ENCODE peak calls at places on chromosomes 11 and 22, in six cellular contexts. One of them, this sample, is unnamed.

GRCh38 chr11:35190804-35191348 is 51.9 kb downstream of the CD44 start:
- DNase-seq in PC-3: no peak
- DNase-seq in tibial nerve: no peak
- DNase-seq in uterus: no peak
- DNase-seq in left ventricle myocardium inferior: no peak
- DNase-seq in IMR-90: peak; percentile 92
- DNase-seq in this sample: peak; percentile 47

GRCh38 chr11:87722756-87723599 is 452.3 kb downstream of the RAB38 start:
- DNase-seq in PC-3: peak; percentile 64
- DNase-seq in tibial nerve: no peak
- DNase-seq in uterus: no peak
- DNase-seq in left ventricle myocardium inferior: no peak
- DNase-seq in IMR-90: peak; percentile 2
- DNase-seq in this sample: peak; percentile 65

GRCh38 chr11:118152552-118153471 is at the start of gene SCN4B:
- DNase-seq in PC-3: peak; percentile 62
- DNase-seq in tibial nerve: no peak
- DNase-seq in uterus: peak; percentile 49
- DNase-seq in left ventricle myocardium inferior: peak; percentile 76
- DNase-seq in IMR-90: peak; percentile 20
- DNase-seq in this sample: peak; percentile 78

GRCh38 chr11:77195071-77195705 is 67.1 kb downstream of the MYO7A start:
- DNase-seq in PC-3: no peak
- DNase-seq in tibial nerve: no peak
- DNase-seq in uterus: no peak
- DNase-seq in left ventricle myocardium inferior: no peak
- DNase-seq in IMR-90: no peak
- DNase-seq in this sample: no peak

GRCh38 chr22:25172153-25172552 is 27.5 kb upstream of the CRYBB3 start:
- DNase-seq in PC-3: peak; percentile 34
- DNase-seq in tibial nerve: no peak
- DNase-seq in uterus: no peak
- DNase-seq in left ventricle myocardium inferior: no peak
- DNase-seq in IMR-90: no peak
- DNase-seq in this sample: peak; percentile 43

GRCh38 chr11:92227954-92228935 is 3.6 kb downstream of the FAT3 start:
- DNase-seq in PC-3: no peak
- DNase-seq in tibial nerve: no peak
- DNase-seq in uterus: no peak
- DNase-seq in left ventricle myocardium inferior: no peak
- DNase-seq in IMR-90: no peak
- DNase-seq in this sample: no peak

GRCh38 chr11:125253795-125254525 is 89.4 kb downstream of the PKNOX2 start:
- DNase-seq in PC-3: no peak
- DNase-seq in tibial nerve: no peak
- DNase-seq in uterus: no peak
- DNase-seq in left ventricle myocardium inferior: no peak
- DNase-seq in IMR-90: no peak
- DNase-seq in this sample: no peak

GRCh38 chr22:47335958-47336357 is 573.5 kb downstream of the TBC1D22A start:
- DNase-seq in PC-3: no peak
- DNase-seq in tibial nerve: no peak
- DNase-seq in uterus: no peak
- DNase-seq in left ventricle myocardium inferior: no peak
- DNase-seq in IMR-90: no peak
- DNase-seq in this sample: no peak

GRCh38 chr11:82041764-82042163 is 691.9 kb downstream of the FAM181B start:
- DNase-seq in PC-3: no peak
- DNase-seq in tibial nerve: no peak
- DNase-seq in uterus: no peak
- DNase-seq in left ventricle myocardium inferior: no peak
- DNase-seq in IMR-90: no peak
- DNase-seq in this sample: no peak

GRCh38 chr11:45554230-45554967 is 111.0 kb downstream of the CHST1 start:
- DNase-seq in PC-3: no peak
- DNase-seq in tibial nerve: peak; percentile 16
- DNase-seq in uterus: no peak
- DNase-seq in left ventricle myocardium inferior: peak; percentile 22
- DNase-seq in IMR-90: no peak
- DNase-seq in this sample: no peak

GRCh38 chr22:48262596-48263430 is 1500.4 kb downstream of the TBC1D22A start:
- DNase-seq in PC-3: no peak
- DNase-seq in tibial nerve: no peak
- DNase-seq in uterus: no peak
- DNase-seq in left ventricle myocardium inferior: no peak
- DNase-seq in IMR-90: no peak
- DNase-seq in this sample: no peak

GRCh38 chr11:83948205-83948604 is 662.0 kb upstream of the CCDC90B start:
- DNase-seq in PC-3: no peak
- DNase-seq in tibial nerve: no peak
- DNase-seq in uterus: no peak
- DNase-seq in left ventricle myocardium inferior: no peak
- DNase-seq in IMR-90: no peak
- DNase-seq in this sample: no peak

GRCh38 chr11:44030996-44031395 is 16.8 kb upstream of the ACCSL start:
- DNase-seq in PC-3: no peak
- DNase-seq in tibial nerve: no peak
- DNase-seq in uterus: no peak
- DNase-seq in left ventricle myocardium inferior: no peak
- DNase-seq in IMR-90: no peak
- DNase-seq in this sample: no peak

GRCh38 chr11:44033856-44034255 is 13.9 kb upstream of the ACCSL start:
- DNase-seq in PC-3: no peak
- DNase-seq in tibial nerve: no peak
- DNase-seq in uterus: no peak
- DNase-seq in left ventricle myocardium inferior: no peak
- DNase-seq in IMR-90: no peak
- DNase-seq in this sample: no peak

GRCh38 chr11:44033411-44033850 is 14.3 kb upstream of the ACCSL start:
- DNase-seq in PC-3: no peak
- DNase-seq in tibial nerve: no peak
- DNase-seq in uterus: no peak
- DNase-seq in left ventricle myocardium inferior: no peak
- DNase-seq in IMR-90: no peak
- DNase-seq in this sample: no peak

GRCh38 chr11:44031549-44031948 is 16.2 kb upstream of the ACCSL start:
- DNase-seq in PC-3: no peak
- DNase-seq in tibial nerve: no peak
- DNase-seq in uterus: no peak
- DNase-seq in left ventricle myocardium inferior: no peak
- DNase-seq in IMR-90: no peak
- DNase-seq in this sample: no peak

DNA sequence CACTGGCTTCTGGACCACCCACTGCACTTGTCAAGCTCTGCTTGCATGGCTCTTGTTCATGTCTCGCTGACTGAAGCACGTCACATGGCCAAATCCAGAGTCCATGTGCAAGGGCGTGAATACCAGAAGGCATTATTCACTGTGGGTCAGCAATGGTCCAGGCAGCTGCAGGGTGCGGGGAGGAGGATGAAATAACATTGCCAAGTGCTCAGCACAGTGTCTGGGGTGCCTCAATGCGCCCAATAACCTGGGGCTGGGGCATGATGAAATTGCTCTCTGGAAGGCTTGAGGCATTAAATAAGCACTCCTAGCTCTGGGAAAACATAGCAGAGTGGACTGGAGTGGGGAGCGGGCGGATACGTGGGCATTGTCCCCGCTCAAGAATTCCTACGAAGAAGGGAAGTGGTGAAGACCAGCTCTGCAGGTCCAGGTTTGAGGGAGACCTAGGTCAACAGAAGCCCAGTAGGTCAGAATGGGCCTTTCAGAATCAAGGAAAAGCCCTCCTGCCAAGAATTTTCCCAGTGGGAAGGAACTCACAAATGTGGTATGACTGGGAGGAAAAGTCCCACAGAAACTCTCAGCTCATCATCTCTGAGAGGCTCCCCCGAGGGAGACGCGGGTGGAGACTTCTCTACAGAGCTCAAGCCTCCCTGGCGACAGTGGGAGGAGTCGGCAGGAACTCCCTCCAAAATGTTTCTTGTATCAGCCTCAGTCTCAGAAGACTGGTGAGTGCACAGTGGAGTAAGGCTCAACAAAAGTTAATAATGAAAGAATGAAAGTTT is 15.3 kb upstream of the ACCSL start:
- DNase-seq in PC-3: no peak
- DNase-seq in tibial nerve: no peak
- DNase-seq in uterus: peak; percentile 87
- DNase-seq in left ventricle myocardium inferior: peak; percentile 58
- DNase-seq in IMR-90: peak; percentile 72
- DNase-seq in this sample: no peak
- H3K4me1 ChIP-seq in PC-3: no peaks in the 10 kb centered on the region
- H3K4me1 ChIP-seq in tibial nerve: no peaks in the 10 kb centered on the region
- H3K4me1 ChIP-seq in uterus: peaks cover 16% of the 10 kb centered on the region
- H3K4me1 ChIP-seq in left ventricle myocardium inferior: peaks cover 46% of the 10 kb centered on the region
- H3K4me1 ChIP-seq in IMR-90: peaks cover 5% of the 10 kb centered on the region
- H3K4me1 ChIP-seq in this sample: no peaks in the 10 kb centered on the region

GRCh38 chr22:30969532-30970355 is 679 bp downstream of the TUG1 start:
- DNase-seq in PC-3: peak; percentile 15
- DNase-seq in tibial nerve: no peak
- DNase-seq in uterus: peak; percentile 28
- DNase-seq in left ventricle myocardium inferior: peak; percentile 38
- DNase-seq in IMR-90: peak; percentile 44
- DNase-seq in this sample: peak; percentile 60
- TF ChIP-seq CTCF in PC-3: no peak
- TF ChIP-seq CTCF in tibial nerve: no peak
- TF ChIP-seq CTCF in uterus: no peak
- TF ChIP-seq CTCF in left ventricle myocardium inferior: no peak
- TF ChIP-seq CTCF in IMR-90: peak; percentile 3
- TF ChIP-seq CTCF in this sample: no peak

DNA sequence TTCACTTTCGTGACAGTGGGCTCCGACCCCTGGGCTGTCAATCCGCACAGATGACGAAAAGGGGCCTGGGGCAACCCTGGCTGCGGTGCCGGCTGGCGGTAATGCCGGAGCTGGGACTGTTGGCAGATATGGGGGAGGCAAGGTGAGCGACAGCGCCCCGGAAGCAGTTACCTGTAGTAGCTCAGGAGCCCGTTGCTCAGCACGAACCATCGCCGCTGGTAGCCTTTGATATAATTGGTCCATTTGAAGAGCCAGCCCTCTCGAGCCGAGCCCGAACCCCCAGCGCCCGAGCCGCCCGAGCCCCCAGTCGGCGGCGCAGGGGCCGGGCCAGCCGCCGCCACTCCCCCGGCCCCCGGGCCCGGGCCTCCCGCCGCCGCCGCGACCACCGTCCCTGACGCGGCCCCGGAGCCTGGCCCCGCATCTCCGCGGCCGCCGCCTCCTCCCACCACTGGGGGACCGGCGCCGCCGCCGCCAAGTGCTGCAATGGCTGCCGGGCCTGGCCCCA is 390 bp downstream of the OSBP start:
- DNase-seq in PC-3: peak; percentile 57
- DNase-seq in tibial nerve: peak; percentile 13
- DNase-seq in uterus: peak; percentile 52
- DNase-seq in left ventricle myocardium inferior: peak; percentile 30
- DNase-seq in IMR-90: no peak
- DNase-seq in this sample: peak; percentile 69
- H3K4me1 ChIP-seq in PC-3: peaks cover 39% of the 10 kb centered on the region
- H3K4me1 ChIP-seq in tibial nerve: no peaks in the 10 kb centered on the region
- H3K4me1 ChIP-seq in uterus: peaks cover 4% of the 10 kb centered on the region
- H3K4me1 ChIP-seq in left ventricle myocardium inferior: peaks cover 59% of the 10 kb centered on the region
- H3K4me1 ChIP-seq in IMR-90: peaks cover 4% of the 10 kb centered on the region
- H3K4me1 ChIP-seq in this sample: peaks cover 29% of the 10 kb centered on the region

DNA sequence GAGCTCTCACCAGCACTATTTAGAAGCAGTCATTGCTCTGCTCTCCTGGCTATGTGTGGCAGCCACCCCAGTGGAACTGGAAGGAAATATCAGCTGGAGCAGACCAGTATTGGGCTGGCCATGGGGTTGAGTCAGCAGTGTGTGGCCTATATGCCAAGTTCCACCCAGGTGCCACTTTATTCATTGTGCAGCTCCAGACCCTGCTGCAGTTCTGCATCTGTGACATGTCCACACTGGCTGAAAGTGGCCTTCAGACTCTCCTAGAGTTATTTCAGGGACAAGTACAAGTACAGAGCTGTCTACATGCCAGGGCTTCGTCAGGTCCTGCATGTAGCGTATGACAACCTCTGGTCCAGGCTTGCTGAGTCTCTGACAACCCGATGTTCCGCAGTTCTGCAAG is 55.2 kb downstream of the CABIN1 start:
- DNase-seq in PC-3: no peak
- DNase-seq in tibial nerve: no peak
- DNase-seq in uterus: no peak
- DNase-seq in left ventricle myocardium inferior: peak; percentile 41
- DNase-seq in IMR-90: no peak
- DNase-seq in this sample: no peak
- TF ChIP-seq CTCF in PC-3: no peak
- TF ChIP-seq CTCF in tibial nerve: no peak
- TF ChIP-seq CTCF in uterus: no peak
- TF ChIP-seq CTCF in left ventricle myocardium inferior: no peak
- TF ChIP-seq CTCF in IMR-90: no peak
- TF ChIP-seq CTCF in this sample: no peak

This sample was measured in Caco-2.